ENCODE peak calls at places on chromosome 17, in ten cellular contexts. One of them, this sample, is unnamed.

GRCh38 chr17:2564876-2565275 is 28.6 kb upstream of the PAFAH1B1 start:
- DNase-seq in HFFc6: no peak
- DNase-seq in OCI-LY7: no peak
- DNase-seq in cardiac fibroblast: peak
- DNase-seq in tibial nerve: no peak
- DNase-seq in pancreas: no peak
- DNase-seq in GM12865: no peak
- DNase-seq in AG09319: no peak
- DNase-seq in progenitor cell of endocrine pancreas: no peak
- DNase-seq in tibial artery: no peak
- DNase-seq in this sample: peak

GRCh38 chr17:58386708-58387107 is 30.6 kb downstream of the RNF43 start:
- DNase-seq in cardiac fibroblast: no peak
- DNase-seq in progenitor cell of endocrine pancreas: no peak
- DNase-seq in HFFc6: no peak
- DNase-seq in tibial artery: no peak
- DNase-seq in GM12865: no peak
- DNase-seq in OCI-LY7: no peak
- DNase-seq in tibial nerve: no peak
- DNase-seq in AG09319: no peak
- DNase-seq in pancreas: no peak
- DNase-seq in this sample: no peak

GRCh38 chr17:63382136-63382535 is 64.0 kb downstream of the CYB561 start:
- DNase-seq in cardiac fibroblast: no peak
- DNase-seq in GM12865: no peak
- DNase-seq in HFFc6: peak
- DNase-seq in AG09319: no peak
- DNase-seq in progenitor cell of endocrine pancreas: no peak
- DNase-seq in tibial artery: no peak
- DNase-seq in OCI-LY7: no peak
- DNase-seq in tibial nerve: no peak
- DNase-seq in pancreas: no peak
- DNase-seq in this sample: no peak

GRCh38 chr17:32783602-32784001 is 93.3 kb downstream of the MYO1D start:
- DNase-seq in progenitor cell of endocrine pancreas: no peak
- DNase-seq in AG09319: peak
- DNase-seq in tibial nerve: no peak
- DNase-seq in OCI-LY7: peak
- DNase-seq in tibial artery: no peak
- DNase-seq in cardiac fibroblast: peak
- DNase-seq in HFFc6: peak
- DNase-seq in pancreas: no peak
- DNase-seq in GM12865: peak
- DNase-seq in this sample: peak

GRCh38 chr17:68446626-68447041 is 10.7 kb downstream of the WIPI1 start:
- DNase-seq in OCI-LY7: no peak
- DNase-seq in progenitor cell of endocrine pancreas: no peak
- DNase-seq in AG09319: no peak
- DNase-seq in cardiac fibroblast: no peak
- DNase-seq in pancreas: no peak
- DNase-seq in tibial artery: peak
- DNase-seq in GM12865: no peak
- DNase-seq in HFFc6: no peak
- DNase-seq in tibial nerve: no peak
- DNase-seq in this sample: no peak

GRCh38 chr17:69404398-69404797 is 10.1 kb upstream of the MAP2K6 start:
- DNase-seq in AG09319: no peak
- DNase-seq in GM12865: no peak
- DNase-seq in tibial artery: no peak
- DNase-seq in OCI-LY7: no peak
- DNase-seq in tibial nerve: no peak
- DNase-seq in cardiac fibroblast: no peak
- DNase-seq in HFFc6: peak
- DNase-seq in progenitor cell of endocrine pancreas: no peak
- DNase-seq in pancreas: no peak
- DNase-seq in this sample: peak

GRCh38 chr17:1000597-1001490 is 3.9 kb downstream of the TIMM22 start:
- DNase-seq in tibial artery: peak
- DNase-seq in cardiac fibroblast: peak
- DNase-seq in GM12865: no peak
- DNase-seq in OCI-LY7: no peak
- DNase-seq in AG09319: no peak
- DNase-seq in tibial nerve: no peak
- DNase-seq in HFFc6: peak
- DNase-seq in pancreas: no peak
- DNase-seq in progenitor cell of endocrine pancreas: no peak
- DNase-seq in this sample: peak

GRCh38 chr17:44556114-44556853 is 1.0 kb upstream of the FZD2 start:
- DNase-seq in pancreas: peak
- DNase-seq in progenitor cell of endocrine pancreas: peak
- DNase-seq in AG09319: no peak
- DNase-seq in GM12865: peak
- DNase-seq in OCI-LY7: peak
- DNase-seq in HFFc6: no peak
- DNase-seq in tibial nerve: no peak
- DNase-seq in tibial artery: peak
- DNase-seq in cardiac fibroblast: peak
- DNase-seq in this sample: peak

GRCh38 chr17:36939059-36939943 is 2.0 kb downstream of the LHX1 start:
- DNase-seq in tibial artery: no peak
- DNase-seq in AG09319: no peak
- DNase-seq in tibial nerve: no peak
- DNase-seq in GM12865: no peak
- DNase-seq in cardiac fibroblast: no peak
- DNase-seq in progenitor cell of endocrine pancreas: no peak
- DNase-seq in HFFc6: no peak
- DNase-seq in pancreas: no peak
- DNase-seq in OCI-LY7: no peak
- DNase-seq in this sample: no peak

GRCh38 chr17:1649844-1650409 is at the start of gene RILP:
- DNase-seq in progenitor cell of endocrine pancreas: no peak
- DNase-seq in AG09319: no peak
- DNase-seq in OCI-LY7: no peak
- DNase-seq in GM12865: peak
- DNase-seq in cardiac fibroblast: peak
- DNase-seq in pancreas: peak
- DNase-seq in HFFc6: no peak
- DNase-seq in tibial artery: peak
- DNase-seq in tibial nerve: peak
- DNase-seq in this sample: peak

GRCh38 chr17:58520843-58521430 is 6.5 kb upstream of the MTMR4 start:
- DNase-seq in OCI-LY7: peak
- DNase-seq in AG09319: no peak
- DNase-seq in tibial artery: no peak
- DNase-seq in tibial nerve: no peak
- DNase-seq in pancreas: no peak
- DNase-seq in GM12865: peak
- DNase-seq in cardiac fibroblast: peak
- DNase-seq in HFFc6: no peak
- DNase-seq in progenitor cell of endocrine pancreas: no peak
- DNase-seq in this sample: peak

GRCh38 chr17:48997827-48998556 is 807 bp downstream of the IGF2BP1 start:
- DNase-seq in tibial artery: no peak
- DNase-seq in HFFc6: no peak
- DNase-seq in OCI-LY7: peak
- DNase-seq in tibial nerve: no peak
- DNase-seq in AG09319: no peak
- DNase-seq in progenitor cell of endocrine pancreas: no peak
- DNase-seq in pancreas: no peak
- DNase-seq in GM12865: no peak
- DNase-seq in cardiac fibroblast: peak
- DNase-seq in this sample: peak

GRCh38 chr17:40317345-40317873 is 8.4 kb downstream of the RARA start:
- DNase-seq in AG09319: no peak
- DNase-seq in tibial nerve: no peak
- DNase-seq in cardiac fibroblast: peak
- DNase-seq in HFFc6: peak
- DNase-seq in pancreas: peak
- DNase-seq in OCI-LY7: peak
- DNase-seq in tibial artery: peak
- DNase-seq in progenitor cell of endocrine pancreas: no peak
- DNase-seq in GM12865: peak
- DNase-seq in this sample: peak

GRCh38 chr17:57477483-57478357 is 221.4 kb downstream of the MSI2 start:
- DNase-seq in cardiac fibroblast: no peak
- DNase-seq in tibial artery: no peak
- DNase-seq in GM12865: no peak
- DNase-seq in AG09319: no peak
- DNase-seq in OCI-LY7: no peak
- DNase-seq in tibial nerve: no peak
- DNase-seq in HFFc6: no peak
- DNase-seq in progenitor cell of endocrine pancreas: no peak
- DNase-seq in pancreas: no peak
- DNase-seq in this sample: no peak

GRCh38 chr17:78421534-78422266 is 43.3 kb downstream of the PGS1 start:
- DNase-seq in pancreas: peak
- DNase-seq in GM12865: peak
- DNase-seq in progenitor cell of endocrine pancreas: peak
- DNase-seq in tibial nerve: peak
- DNase-seq in OCI-LY7: peak
- DNase-seq in HFFc6: peak
- DNase-seq in AG09319: peak
- DNase-seq in tibial artery: peak
- DNase-seq in cardiac fibroblast: peak
- DNase-seq in this sample: peak

GRCh38 chr17:78422872-78423588 is 44.6 kb downstream of the PGS1 start:
- DNase-seq in GM12865: no peak
- DNase-seq in AG09319: no peak
- DNase-seq in tibial nerve: no peak
- DNase-seq in tibial artery: no peak
- DNase-seq in cardiac fibroblast: no peak
- DNase-seq in pancreas: no peak
- DNase-seq in OCI-LY7: no peak
- DNase-seq in HFFc6: no peak
- DNase-seq in progenitor cell of endocrine pancreas: no peak
- DNase-seq in this sample: no peak

GRCh38 chr17:78423961-78424747 is 45.7 kb downstream of the PGS1 start:
- DNase-seq in tibial artery: no peak
- DNase-seq in cardiac fibroblast: no peak
- DNase-seq in pancreas: no peak
- DNase-seq in tibial nerve: no peak
- DNase-seq in AG09319: no peak
- DNase-seq in OCI-LY7: no peak
- DNase-seq in progenitor cell of endocrine pancreas: no peak
- DNase-seq in GM12865: no peak
- DNase-seq in HFFc6: no peak
- DNase-seq in this sample: no peak

GRCh38 chr17:78421084-78421533 is 42.7 kb downstream of the PGS1 start:
- DNase-seq in AG09319: no peak
- DNase-seq in cardiac fibroblast: no peak
- DNase-seq in pancreas: no peak
- DNase-seq in tibial nerve: no peak
- DNase-seq in HFFc6: no peak
- DNase-seq in OCI-LY7: no peak
- DNase-seq in GM12865: no peak
- DNase-seq in tibial artery: no peak
- DNase-seq in progenitor cell of endocrine pancreas: no peak
- DNase-seq in this sample: no peak

DNA sequence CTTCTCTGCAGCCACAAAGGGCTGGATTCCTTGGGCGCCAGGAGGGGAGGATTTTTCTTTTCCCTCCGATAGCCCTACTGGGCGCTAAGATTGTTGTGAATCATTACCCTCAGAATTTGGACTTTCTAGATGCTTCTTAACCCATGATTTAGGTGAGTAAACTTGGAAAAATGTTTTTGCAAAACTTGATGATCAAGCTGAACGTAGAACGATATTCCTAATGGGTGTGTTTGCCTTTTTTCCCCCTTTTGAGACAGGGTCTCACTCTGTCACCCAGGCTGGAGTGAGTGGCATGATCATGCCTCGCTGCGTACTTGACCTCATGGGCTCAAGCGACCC is 43.8 kb downstream of the PGS1 start:
- DNase-seq in progenitor cell of endocrine pancreas: no peak
- DNase-seq in GM12865: no peak
- DNase-seq in cardiac fibroblast: no peak
- DNase-seq in HFFc6: no peak
- DNase-seq in OCI-LY7: no peak
- DNase-seq in AG09319: no peak
- DNase-seq in pancreas: no peak
- DNase-seq in tibial artery: no peak
- DNase-seq in tibial nerve: no peak
- DNase-seq in this sample: no peak
- TF ChIP-seq CTCF in progenitor cell of endocrine pancreas: no peak
- TF ChIP-seq CTCF in GM12865: no peak
- TF ChIP-seq CTCF in cardiac fibroblast: no peak
- TF ChIP-seq CTCF in HFFc6: peak
- TF ChIP-seq CTCF in OCI-LY7: no peak
- TF ChIP-seq CTCF in AG09319: no peak
- TF ChIP-seq CTCF in pancreas: no peak
- TF ChIP-seq CTCF in tibial artery: no peak
- TF ChIP-seq CTCF in tibial nerve: no peak
- TF ChIP-seq CTCF in this sample: no peak

DNA sequence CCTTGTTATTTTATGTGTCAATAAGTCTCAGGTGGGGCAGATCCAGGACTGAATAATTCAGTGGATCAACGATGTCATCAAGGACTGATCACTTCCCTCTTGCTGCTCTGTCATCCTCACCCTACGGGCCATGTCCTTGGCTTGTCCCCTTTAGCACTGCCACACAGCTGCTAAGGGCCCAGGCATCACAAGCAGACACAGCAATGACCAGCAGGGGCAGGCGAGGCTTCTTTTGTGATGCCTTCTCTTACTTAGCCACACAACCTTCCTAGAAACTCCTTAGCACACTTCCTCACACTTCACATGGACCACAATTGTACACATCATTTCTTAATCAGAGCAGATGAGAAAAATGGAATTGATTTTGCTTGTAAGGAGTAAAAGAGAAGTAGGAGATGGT is 356.3 kb upstream of the SOX9 start:
- DNase-seq in pancreas: no peak
- DNase-seq in OCI-LY7: peak
- DNase-seq in AG09319: no peak
- DNase-seq in cardiac fibroblast: peak
- DNase-seq in tibial nerve: no peak
- DNase-seq in progenitor cell of endocrine pancreas: peak
- DNase-seq in GM12865: peak
- DNase-seq in HFFc6: no peak
- DNase-seq in tibial artery: no peak
- DNase-seq in this sample: no peak
- TF ChIP-seq CTCF in pancreas: no peak
- TF ChIP-seq CTCF in OCI-LY7: peak
- TF ChIP-seq CTCF in AG09319: peak
- TF ChIP-seq CTCF in cardiac fibroblast: peak
- TF ChIP-seq CTCF in tibial nerve: no peak
- TF ChIP-seq CTCF in progenitor cell of endocrine pancreas: peak
- TF ChIP-seq CTCF in GM12865: peak
- TF ChIP-seq CTCF in HFFc6: peak
- TF ChIP-seq CTCF in tibial artery: no peak
- TF ChIP-seq CTCF in this sample: peak

GRCh38 chr17:29593546-29594440 is 861 bp downstream of the ANKRD13B start:
- DNase-seq in progenitor cell of endocrine pancreas: no peak
- DNase-seq in tibial nerve: no peak
- DNase-seq in pancreas: peak
- DNase-seq in tibial artery: no peak
- DNase-seq in HFFc6: no peak
- DNase-seq in AG09319: no peak
- DNase-seq in cardiac fibroblast: no peak
- DNase-seq in OCI-LY7: peak
- DNase-seq in GM12865: no peak
- DNase-seq in this sample: no peak
- TF ChIP-seq CTCF in progenitor cell of endocrine pancreas: peak
- TF ChIP-seq CTCF in tibial nerve: no peak
- TF ChIP-seq CTCF in pancreas: no peak
- TF ChIP-seq CTCF in tibial artery: no peak
- TF ChIP-seq CTCF in HFFc6: peak
- TF ChIP-seq CTCF in AG09319: peak
- TF ChIP-seq CTCF in cardiac fibroblast: no peak
- TF ChIP-seq CTCF in OCI-LY7: peak
- TF ChIP-seq CTCF in GM12865: peak
- TF ChIP-seq CTCF in this sample: peak

GRCh38 chr17:76887809-76888208 is 19.6 kb downstream of the MGAT5B start:
- DNase-seq in progenitor cell of endocrine pancreas: no peak
- DNase-seq in cardiac fibroblast: no peak
- DNase-seq in AG09319: no peak
- DNase-seq in GM12865: no peak
- DNase-seq in HFFc6: no peak
- DNase-seq in pancreas: no peak
- DNase-seq in tibial artery: no peak
- DNase-seq in OCI-LY7: no peak
- DNase-seq in tibial nerve: no peak
- DNase-seq in this sample: no peak
- TF ChIP-seq CTCF in progenitor cell of endocrine pancreas: no peak
- TF ChIP-seq CTCF in cardiac fibroblast: peak
- TF ChIP-seq CTCF in AG09319: no peak
- TF ChIP-seq CTCF in GM12865: no peak
- TF ChIP-seq CTCF in HFFc6: no peak
- TF ChIP-seq CTCF in pancreas: no peak
- TF ChIP-seq CTCF in tibial artery: no peak
- TF ChIP-seq CTCF in OCI-LY7: peak
- TF ChIP-seq CTCF in tibial nerve: no peak
- TF ChIP-seq CTCF in this sample: peak

This sample was measured in AG10803.